ENCODE peak calls at places on chromosomes 11 and 22, in eight cellular contexts. W, J, A, D, S, K, Q and C are unnamed samples.
A peak's percentile ranks its signal among the peaks of the same experiment; 100 is the strongest.

GRCh38 chr11:69443138-69443967 is 38.1 kb upstream of the LINC01488 start:
- DNase-seq in S (peak; percentile 94), Q (peak; percentile 86), D (peak; percentile 91), A (peak; percentile 82), W (peak; percentile 84), J (peak; percentile 88), K (peak; percentile 94), C (peak; percentile 62)

GRCh38 chr11:130358398-130358797 is 43.7 kb upstream of the ZBTB44 start:
- DNase-seq in W (no peak), J (no peak), K (no peak), A (no peak), Q (no peak), D (no peak), S (no peak), C (no peak)

GRCh38 chr11:14742849-14743248 is 99.2 kb downstream of the PDE3B start:
- DNase-seq in Q (no peak), S (no peak), J (no peak), D (no peak), A (no peak), K (no peak), W (no peak), C (no peak)

GRCh38 chr22:20531404-20532181 is 24.2 kb downstream of the MED15 start:
- DNase-seq in S (peak; percentile 53), Q (peak; percentile 43), J (peak; percentile 88), A (peak; percentile 87), D (peak; percentile 66), K (peak; percentile 90), W (peak; percentile 32), C (peak; percentile 70)

GRCh38 chr11:96307748-96308133 is 35.3 kb downstream of the MAML2 start:
- DNase-seq in K (peak; percentile 95), Q (no peak), S (no peak), W (no peak), D (no peak), A (peak; percentile 63), J (no peak), C (no peak)

GRCh38 chr11:129608711-129609110 is 206.9 kb upstream of the TMEM45B start:
- DNase-seq in K (no peak), S (no peak), J (no peak), A (no peak), D (no peak), W (no peak), Q (no peak), C (no peak)

GRCh38 chr22:36641902-36642640 is 61.5 kb downstream of the CACNG2 start:
- DNase-seq in S (no peak), W (no peak), K (peak; percentile 36), A (peak; percentile 20), Q (no peak), J (no peak), D (no peak), C (no peak)

GRCh38 chr11:65883786-65884715 is 4.2 kb downstream of the FIBP start:
- DNase-seq in W (no peak), Q (no peak), K (no peak), J (no peak), S (no peak), A (no peak), D (no peak), C (no peak)

GRCh38 chr11:3642071-3642951 is 519 bp upstream of the ART5 start:
- DNase-seq in A (peak; percentile 80), S (peak; percentile 84), D (peak; percentile 86), K (peak; percentile 58), Q (peak; percentile 87), W (peak; percentile 89), J (peak; percentile 76), C (peak; percentile 96)

GRCh38 chr11:84594602-84595001 is 1032.5 kb downstream of the DLG2 start:
- DNase-seq in A (no peak), Q (no peak), J (no peak), D (no peak), S (no peak), K (no peak), W (no peak), C (no peak)

GRCh38 chr11:29389793-29390192 is 627.0 kb downstream of the KCNA4 start:
- DNase-seq in D (no peak), W (no peak), Q (no peak), A (no peak), S (no peak), J (no peak), K (no peak), C (no peak)

GRCh38 chr11:911031-911889 is 650 bp upstream of the CHID1 start:
- DNase-seq in K (peak; percentile 64), S (peak; percentile 41), W (peak; percentile 48), D (peak; percentile 64), J (peak; percentile 74), Q (peak; percentile 58), A (peak; percentile 35), C (peak; percentile 29)

GRCh38 chr22:31288496-31289235 is 3.6 kb downstream of the PIK3IP1 start:
- DNase-seq in S (no peak), D (no peak), A (no peak), K (no peak), J (no peak), W (no peak), Q (no peak), C (no peak)

GRCh38 chr11:96781082-96781481 is 391.3 kb downstream of the JRKL start:
- DNase-seq in S (no peak), W (no peak), J (no peak), A (no peak), D (no peak), Q (no peak), K (no peak), C (no peak)

GRCh38 chr22:45129703-45130524 is 33.8 kb upstream of the NUP50 start:
- DNase-seq in A (no peak), W (no peak), S (no peak), D (no peak), K (no peak), J (no peak), Q (no peak), C (no peak)

GRCh38 chr11:71086687-71087258 is 165.6 kb downstream of the SHANK2 start:
- DNase-seq in D (no peak), J (no peak), S (no peak), A (peak; percentile 47), K (peak; percentile 10), Q (no peak), W (peak; percentile 61), C (no peak)

GRCh38 chr22:24224468-24224867 is 20.4 kb downstream of the GGT5 start:
- DNase-seq in A (no peak), D (no peak), J (no peak), K (no peak), Q (no peak), W (no peak), S (no peak), C (no peak)

DNA sequence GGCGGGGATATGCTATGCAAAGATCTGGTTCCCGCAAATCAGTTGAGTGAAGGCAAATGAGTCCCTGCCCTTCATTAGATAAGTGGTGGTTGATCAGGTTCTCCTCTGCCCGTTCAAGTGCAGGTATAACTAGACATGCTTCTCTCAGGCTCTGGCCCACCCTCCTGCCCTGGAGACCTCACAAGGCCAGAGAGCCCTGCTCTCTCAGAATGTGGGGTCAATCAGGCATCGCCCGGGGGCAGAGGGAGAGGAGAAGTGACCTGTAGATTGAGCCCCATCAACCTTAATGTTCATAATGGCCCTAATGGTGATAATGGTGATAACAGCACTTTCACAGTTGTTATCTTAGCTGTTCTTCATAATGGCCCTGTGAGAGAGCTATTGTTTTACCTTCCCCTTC is 224.3 kb downstream of the DSCAML1 start:
- DNase-seq in D (no peak), K (no peak), J (peak; percentile 27), S (no peak), W (no peak), A (no peak), Q (no peak), C (no peak)
- H3K27ac ChIP-seq in D (no peak overlapping the region), K (no peak overlapping the region), J (no peak overlapping the region), S (no peak overlapping the region), W (no peak overlapping the region), A (no peak overlapping the region), Q (no peak overlapping the region), C (no peak overlapping the region)

GRCh38 chr11:67406969-67407699 is 3.3 kb downstream of the TBC1D10C start:
- DNase-seq in K (no peak), D (no peak), J (no peak), A (no peak), W (no peak), Q (no peak), S (no peak), C (no peak)
- TF ChIP-seq CTCF in K (no peak), D (no peak), J (no peak), A (no peak), W (no peak), Q (no peak), S (no peak), C (no peak)

GRCh38 chr11:67267188-67268035 is 1.1 kb downstream of the GRK2 start:
- DNase-seq in S (no peak), W (peak; percentile 72), K (no peak), J (peak; percentile 79), Q (peak; percentile 22), A (no peak), D (no peak), C (no peak)

GRCh38 chr11:67268036-67268683 is 1.9 kb downstream of the GRK2 start:
- DNase-seq in K (no peak), D (no peak), A (no peak), W (no peak), S (no peak), Q (no peak), J (peak; percentile 72), C (no peak)

GRCh38 chr11:67265633-67266423 is 445 bp upstream of the GRK2 start:
- DNase-seq in S (peak; percentile 70), A (peak; percentile 55), K (peak; percentile 33), W (peak; percentile 83), J (peak; percentile 86), D (peak; percentile 85), Q (peak; percentile 83), C (peak; percentile 58)

GRCh38 chr11:67264886-67265632 is 1.2 kb upstream of the GRK2 start:
- DNase-seq in D (no peak), J (no peak), K (no peak), A (no peak), W (no peak), Q (no peak), S (no peak), C (no peak)

DNA sequence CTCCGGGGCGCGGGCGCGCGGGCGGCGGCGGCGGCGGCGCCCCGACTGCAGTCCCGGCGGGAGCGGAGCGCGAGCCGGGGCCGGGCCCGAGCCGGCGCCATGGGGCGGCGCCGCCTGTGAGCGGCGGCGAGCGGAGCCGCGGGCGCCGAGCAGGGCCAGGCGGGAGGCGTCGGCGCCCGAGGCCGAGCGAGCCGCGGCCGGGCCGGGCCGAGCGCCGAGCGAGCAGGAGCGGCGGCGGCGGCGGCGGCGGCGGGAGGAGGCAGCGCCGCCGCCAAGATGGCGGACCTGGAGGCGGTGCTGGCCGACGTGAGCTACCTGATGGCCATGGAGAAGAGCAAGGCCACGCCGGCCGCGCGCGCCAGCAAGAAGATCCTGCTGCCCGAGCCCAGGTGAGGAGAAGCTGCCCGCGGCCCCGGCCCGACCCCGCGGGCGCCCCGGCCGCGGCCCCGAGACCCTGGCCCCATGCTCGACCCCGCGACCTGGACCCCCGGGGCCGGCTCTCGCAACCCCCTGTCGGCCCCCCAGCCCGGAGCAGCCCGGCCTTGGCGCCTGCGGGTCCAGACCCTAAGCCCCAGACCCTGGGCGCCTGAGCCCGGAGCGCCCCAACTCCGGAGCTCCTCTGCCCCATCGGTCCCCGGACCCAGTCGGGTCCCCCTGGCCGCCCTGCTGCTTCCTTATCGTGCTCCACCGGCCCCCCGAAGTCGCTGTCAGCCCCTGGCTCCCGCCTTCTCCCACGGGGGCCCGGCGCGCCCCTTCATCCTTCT is at the start of gene GRK2:
- DNase-seq in J (peak; percentile 70), A (peak; percentile 60), Q (peak; percentile 46), S (no peak), D (no peak), W (peak; percentile 57), K (peak; percentile 28), C (no peak)
- H3K4me1 ChIP-seq in J (peaks cover 63% of the 10 kb centered on the region), A (peaks cover 40% of the 10 kb centered on the region), Q (peaks cover 27% of the 10 kb centered on the region), S (peaks cover 52% of the 10 kb centered on the region), D (peaks cover 51% of the 10 kb centered on the region), W (peaks cover 61% of the 10 kb centered on the region), K (peaks cover 35% of the 10 kb centered on the region), C (peaks cover 48% of the 10 kb centered on the region)

GRCh38 chr22:37849089-37849751 is at the start of gene EIF3L:
- DNase-seq in D (peak; percentile 89), J (peak; percentile 94), Q (peak; percentile 88), S (peak; percentile 90), A (peak; percentile 90), W (peak; percentile 93), K (peak; percentile 84), C (peak; percentile 87)
- H3K27ac ChIP-seq in D (peak within 1 kb of the TSS; percentile 94), J (peak within 1 kb of the TSS; percentile 90), Q (peak within 1 kb of the TSS; percentile 84), S (peak within 1 kb of the TSS; percentile 85), A (peak within 1 kb of the TSS; percentile 94), W (peak within 1 kb of the TSS; percentile 75), K (peak within 1 kb of the TSS; percentile 81), C (peak within 1 kb of the TSS; percentile 90)